ENCODE peak calls at places on chromosomes 6 and 20, in four cellular contexts. D is NCI-H1417 treated with DMSO at 0.1 percent for 48 hours, W is GM10248, H is mucosa of gallbladder. R is an unnamed sample.

GRCh38 chr6:81859884-81860283 is 107.4 kb upstream of the TENT5A start:
- DNase-seq in W (no peak), H (no peak), D (no peak), R (no peak)

GRCh38 chr6:159997498-159998101 is 28.7 kb downstream of the IGF2R start:
- DNase-seq in W (no peak), D (no peak), H (no peak), R (no peak)

GRCh38 chr6:106512048-106512957 is 117.0 kb downstream of the RTN4IP1 start:
- DNase-seq in W (peak; percentile 81), H (peak; percentile 73), D (no peak), R (peak; percentile 92)

GRCh38 chr20:62603021-62603906 is 39.0 kb upstream of the SLCO4A1 start:
- DNase-seq in D (no peak), H (peak; percentile 59), W (peak; percentile 75), R (peak; percentile 44)

GRCh38 chr20:49268600-49269365 is 9.1 kb downstream of the ZNFX1 start:
- DNase-seq in D (no peak), H (no peak), W (no peak), R (no peak)

GRCh38 chr6:109469591-109470189 is 13.3 kb downstream of the ZBTB24 start:
- DNase-seq in H (no peak), W (no peak), D (no peak), R (no peak)

GRCh38 chr20:58150772-58151171 is 77.7 kb downstream of the ANKRD60 start:
- DNase-seq in D (peak; percentile 42), H (peak; percentile 35), W (no peak), R (peak; percentile 63)

GRCh38 chr6:41370488-41371111 is 35.2 kb downstream of the NCR2 start:
- DNase-seq in D (no peak), W (no peak), H (no peak), R (no peak)

GRCh38 chr6:169424149-169424804 is 170.6 kb upstream of the THBS2 start:
- DNase-seq in W (no peak), D (no peak), H (no peak), R (no peak)

GRCh38 chr20:32526561-32526960 is 58.6 kb downstream of the NOL4L start:
- DNase-seq in H (no peak), W (no peak), D (no peak), R (no peak)

GRCh38 chr6:105920071-105920470 is 166.1 kb upstream of the PRDM1 start:
- DNase-seq in D (no peak), W (no peak), H (no peak), R (no peak)

GRCh38 chr6:116217069-116217468 is 36.8 kb downstream of the TSPYL4 start:
- DNase-seq in H (no peak), W (no peak), D (no peak), R (no peak)

GRCh38 chr6:157982297-157982579 is 575 bp downstream of the SYNJ2 start:
- DNase-seq in W (peak; percentile 56), D (no peak), H (no peak), R (peak; percentile 68)

GRCh38 chr20:15951711-15952110 is 621.5 kb downstream of the KIF16B start:
- DNase-seq in W (no peak), D (no peak), H (no peak), R (no peak)

GRCh38 chr6:107698146-107698545 is 126.0 kb downstream of the SCML4 start:
- DNase-seq in H (no peak), D (no peak), W (no peak), R (no peak)

GRCh38 chr6:49526598-49526997 is 23.9 kb upstream of the C6orf141 start:
- DNase-seq in W (no peak), D (no peak), H (no peak), R (peak; percentile 29)

GRCh38 chr6:129895692-129896091 is 34.6 kb upstream of the TMEM244 start:
- DNase-seq in D (no peak), W (no peak), H (no peak), R (no peak)

GRCh38 chr6:73521351-73522254 is 771 bp upstream of the EEF1A1 start:
- DNase-seq in W (peak; percentile 35), H (no peak), D (no peak), R (no peak)

GRCh38 chr20:8162610-8163009 is 30.5 kb downstream of the PLCB1 start:
- DNase-seq in W (no peak), D (no peak), H (no peak), R (no peak)

GRCh38 chr6:23656257-23656731 is 469.7 kb upstream of the NRSN1 start:
- DNase-seq in D (peak; percentile 76), W (no peak), H (no peak), R (no peak)

GRCh38 chr20:63940472-63941266 is 15.5 kb downstream of the UCKL1 start:
- DNase-seq in H (no peak), W (no peak), D (no peak), R (no peak)

GRCh38 chr6:54716869-54717268 is 129.7 kb upstream of the FAM83B start:
- DNase-seq in W (no peak), H (no peak), D (no peak), R (no peak)

GRCh38 chr6:56368484-56368883 is 121.1 kb upstream of the COL21A1 start:
- DNase-seq in D (no peak), W (no peak), H (no peak), R (no peak)

GRCh38 chr20:41573955-41574354 is 44.2 kb downstream of the CHD6 start:
- DNase-seq in W (no peak), H (no peak), D (no peak), R (no peak)

GRCh38 chr6:32118782-32119628 is 9.0 kb downstream of the ATF6B start:
- DNase-seq in D (no peak), W (peak; percentile 84), H (peak; percentile 90), R (peak; percentile 90)